ENCODE peak calls at places on chromosomes 6 and 20, in ten cellular contexts. K is HS-5; P is right cardiac atrium; X is H7; N is activated T-helper 1 cell treated with Interleukin-2 at 50 U/mL for 16 hours; M is activated CD4-positive, alpha-beta T cell treated with anti-CD3 and anti-CD28 coated beads, Interleukin-2, amount 50 U/mL, for 1 hour; B is activated effector memory CD4-positive, alpha-beta T cell treated with Interleukin-2 at 50 U/mL for 16 hours; W is amygdala; A is central memory CD4-positive, alpha-beta T cell; Y is ELR. S is an unnamed sample.

GRCh38 chr6:79280756-79281155 is 46.3 kb upstream of the HMGN3 start:
- DNase-seq in K (no peak), P (no peak), X (no peak), N (no peak), M (no peak), B (no peak), W (no peak), A (no peak), Y (no peak), S (no peak)

GRCh38 chr20:13995841-13996240 is 525 bp downstream of the MACROD2 start:
- DNase-seq in K (no peak), P (peak), X (peak), N (no peak), M (no peak), B (no peak), W (peak), A (no peak), Y (no peak), S (peak)

GRCh38 chr6:42260972-42261371 is 43.3 kb upstream of the MRPS10 start:
- DNase-seq in K (no peak), P (peak), X (peak), N (no peak), M (peak), B (no peak), W (no peak), A (peak), Y (peak), S (peak)

GRCh38 chr6:34487536-34487935 is 21.7 kb downstream of the PACSIN1 start:
- DNase-seq in K (no peak), P (no peak), X (no peak), N (no peak), M (no peak), B (no peak), W (no peak), A (no peak), Y (no peak), S (no peak)

GRCh38 chr20:21515300-21516179 is 1.7 kb upstream of the NKX2-2 start:
- DNase-seq in K (no peak), P (no peak), X (peak), N (no peak), M (no peak), B (no peak), W (no peak), A (no peak), Y (no peak), S (no peak)

GRCh38 chr20:38790210-38791053 is 15.1 kb upstream of the PPP1R16B start:
- DNase-seq in K (no peak), P (peak), X (peak), N (peak), M (no peak), B (no peak), W (no peak), A (peak), Y (peak), S (no peak)

GRCh38 chr20:2760381-2761305 is 39.8 kb downstream of the CPXM1 start:
- DNase-seq in K (no peak), P (no peak), X (peak), N (no peak), M (no peak), B (no peak), W (no peak), A (no peak), Y (no peak), S (no peak)

GRCh38 chr6:42409582-42409981 is 42.1 kb downstream of the TRERF1 start:
- DNase-seq in K (no peak), P (no peak), X (no peak), N (no peak), M (no peak), B (no peak), W (no peak), A (no peak), Y (no peak), S (no peak)

GRCh38 chr6:140623498-140623897 is 1249.0 kb upstream of the CITED2 start:
- DNase-seq in K (peak), P (no peak), X (no peak), N (no peak), M (no peak), B (no peak), W (no peak), A (no peak), Y (peak), S (no peak)

GRCh38 chr20:50913976-50914375 is 17.3 kb downstream of the ADNP start:
- DNase-seq in K (peak), P (no peak), X (no peak), N (no peak), M (no peak), B (no peak), W (no peak), A (no peak), Y (peak), S (no peak)

GRCh38 chr6:14498748-14499147 is 381.2 kb downstream of the CD83 start:
- DNase-seq in K (no peak), P (no peak), X (no peak), N (no peak), M (no peak), B (no peak), W (no peak), A (no peak), Y (no peak), S (no peak)

GRCh38 chr20:59151820-59152219 is 11.8 kb upstream of the ZNF831 start:
- DNase-seq in K (no peak), P (no peak), X (no peak), N (no peak), M (no peak), B (no peak), W (no peak), A (no peak), Y (no peak), S (no peak)

GRCh38 chr6:137873273-137873762 is 6.3 kb downstream of the TNFAIP3 start:
- DNase-seq in K (peak), P (peak), X (no peak), N (no peak), M (no peak), B (no peak), W (no peak), A (peak), Y (peak), S (peak)

GRCh38 chr6:42502990-42503389 is 51.3 kb upstream of the TRERF1 start:
- DNase-seq in K (no peak), P (no peak), X (no peak), N (no peak), M (no peak), B (no peak), W (no peak), A (no peak), Y (no peak), S (no peak)

GRCh38 chr20:6665621-6666345 is 101.7 kb upstream of the BMP2 start:
- DNase-seq in K (no peak), P (no peak), X (no peak), N (no peak), M (no peak), B (no peak), W (no peak), A (no peak), Y (no peak), S (no peak)

GRCh38 chr6:107655245-107655644 is 165.3 kb downstream of the SOBP start:
- DNase-seq in K (no peak), P (no peak), X (peak), N (no peak), M (no peak), B (no peak), W (no peak), A (no peak), Y (no peak), S (no peak)

S was measured in Right ventricle myocardium superior.